ENCODE peak calls at places on chromosomes 11 and 22, in nine cellular contexts. One of them, this sample, is unnamed.

GRCh38 chr11:107898270-107898669 is 30.0 kb upstream of the RAB39A start:
- DNase-seq in brain microvascular endothelial cell: peak
- DNase-seq in left ventricle myocardium superior: no peak
- DNase-seq in fibroblast of lung: peak
- DNase-seq in Right ventricle myocardium inferior: no peak
- DNase-seq in GM13977: peak
- DNase-seq in AG08396: peak
- DNase-seq in NCI-H1105: no peak
- DNase-seq in HT-29: peak
- DNase-seq in this sample: peak

GRCh38 chr11:76670475-76671235 is at the start of gene LRRC32:
- DNase-seq in NCI-H1105: no peak
- DNase-seq in Right ventricle myocardium inferior: peak
- DNase-seq in brain microvascular endothelial cell: no peak
- DNase-seq in left ventricle myocardium superior: peak
- DNase-seq in AG08396: peak
- DNase-seq in HT-29: no peak
- DNase-seq in GM13977: no peak
- DNase-seq in fibroblast of lung: no peak
- DNase-seq in this sample: peak

GRCh38 chr11:106399624-106400023 is 322.2 kb downstream of the AASDHPPT start:
- DNase-seq in brain microvascular endothelial cell: no peak
- DNase-seq in HT-29: no peak
- DNase-seq in fibroblast of lung: no peak
- DNase-seq in left ventricle myocardium superior: no peak
- DNase-seq in AG08396: no peak
- DNase-seq in Right ventricle myocardium inferior: no peak
- DNase-seq in NCI-H1105: no peak
- DNase-seq in GM13977: no peak
- DNase-seq in this sample: no peak

GRCh38 chr22:37588540-37589215 is 8.8 kb upstream of the LGALS2 start:
- DNase-seq in brain microvascular endothelial cell: no peak
- DNase-seq in AG08396: no peak
- DNase-seq in fibroblast of lung: no peak
- DNase-seq in GM13977: no peak
- DNase-seq in left ventricle myocardium superior: no peak
- DNase-seq in Right ventricle myocardium inferior: no peak
- DNase-seq in NCI-H1105: no peak
- DNase-seq in HT-29: no peak
- DNase-seq in this sample: no peak

GRCh38 chr22:40348025-40348658 is 1.8 kb downstream of the ADSL start:
- DNase-seq in NCI-H1105: no peak
- DNase-seq in HT-29: peak
- DNase-seq in fibroblast of lung: peak
- DNase-seq in left ventricle myocardium superior: peak
- DNase-seq in GM13977: peak
- DNase-seq in AG08396: peak
- DNase-seq in brain microvascular endothelial cell: peak
- DNase-seq in Right ventricle myocardium inferior: no peak
- DNase-seq in this sample: peak

GRCh38 chr22:35043932-35044319 is 22.0 kb upstream of the ISX start:
- DNase-seq in fibroblast of lung: no peak
- DNase-seq in GM13977: no peak
- DNase-seq in Right ventricle myocardium inferior: no peak
- DNase-seq in NCI-H1105: no peak
- DNase-seq in left ventricle myocardium superior: no peak
- DNase-seq in brain microvascular endothelial cell: no peak
- DNase-seq in AG08396: no peak
- DNase-seq in HT-29: no peak
- DNase-seq in this sample: no peak

GRCh38 chr11:110907629-110908028 is 195.4 kb upstream of the ARHGAP20 start:
- DNase-seq in NCI-H1105: no peak
- DNase-seq in Right ventricle myocardium inferior: no peak
- DNase-seq in HT-29: peak
- DNase-seq in fibroblast of lung: peak
- DNase-seq in left ventricle myocardium superior: no peak
- DNase-seq in AG08396: peak
- DNase-seq in GM13977: no peak
- DNase-seq in brain microvascular endothelial cell: peak
- DNase-seq in this sample: peak

GRCh38 chr11:40274017-40274416 is 1185.4 kb downstream of the LRRC4C start:
- DNase-seq in brain microvascular endothelial cell: peak
- DNase-seq in AG08396: peak
- DNase-seq in left ventricle myocardium superior: no peak
- DNase-seq in GM13977: no peak
- DNase-seq in NCI-H1105: no peak
- DNase-seq in fibroblast of lung: peak
- DNase-seq in Right ventricle myocardium inferior: no peak
- DNase-seq in HT-29: peak
- DNase-seq in this sample: peak

GRCh38 chr22:20583471-20583922 is 76.1 kb downstream of the MED15 start:
- DNase-seq in HT-29: peak
- DNase-seq in NCI-H1105: no peak
- DNase-seq in brain microvascular endothelial cell: no peak
- DNase-seq in left ventricle myocardium superior: peak
- DNase-seq in AG08396: no peak
- DNase-seq in fibroblast of lung: no peak
- DNase-seq in Right ventricle myocardium inferior: no peak
- DNase-seq in GM13977: no peak
- DNase-seq in this sample: no peak

GRCh38 chr11:27894552-27894951 is 194.3 kb upstream of the BDNF start:
- DNase-seq in left ventricle myocardium superior: no peak
- DNase-seq in Right ventricle myocardium inferior: no peak
- DNase-seq in NCI-H1105: no peak
- DNase-seq in brain microvascular endothelial cell: no peak
- DNase-seq in fibroblast of lung: no peak
- DNase-seq in GM13977: no peak
- DNase-seq in HT-29: no peak
- DNase-seq in AG08396: no peak
- DNase-seq in this sample: peak

GRCh38 chr22:48496987-48497650 is 1330.6 kb downstream of the BRD1 start:
- DNase-seq in Right ventricle myocardium inferior: peak
- DNase-seq in AG08396: no peak
- DNase-seq in HT-29: no peak
- DNase-seq in GM13977: no peak
- DNase-seq in brain microvascular endothelial cell: no peak
- DNase-seq in NCI-H1105: no peak
- DNase-seq in left ventricle myocardium superior: no peak
- DNase-seq in fibroblast of lung: no peak
- DNase-seq in this sample: no peak

GRCh38 chr22:37848587-37849088 is 581 bp upstream of the EIF3L start:
- DNase-seq in NCI-H1105: no peak
- DNase-seq in left ventricle myocardium superior: no peak
- DNase-seq in Right ventricle myocardium inferior: no peak
- DNase-seq in HT-29: no peak
- DNase-seq in fibroblast of lung: peak
- DNase-seq in brain microvascular endothelial cell: no peak
- DNase-seq in AG08396: no peak
- DNase-seq in GM13977: no peak
- DNase-seq in this sample: peak

GRCh38 chr11:5288912-5289525 is 12.7 kb downstream of the OR51B4 start:
- DNase-seq in Right ventricle myocardium inferior: no peak
- DNase-seq in brain microvascular endothelial cell: no peak
- DNase-seq in GM13977: no peak
- DNase-seq in left ventricle myocardium superior: no peak
- DNase-seq in AG08396: no peak
- DNase-seq in fibroblast of lung: no peak
- DNase-seq in NCI-H1105: no peak
- DNase-seq in HT-29: no peak
- DNase-seq in this sample: peak

GRCh38 chr22:49764151-49764581 is 63.5 kb downstream of the BRD1 start:
- DNase-seq in AG08396: no peak
- DNase-seq in left ventricle myocardium superior: peak
- DNase-seq in HT-29: no peak
- DNase-seq in GM13977: no peak
- DNase-seq in brain microvascular endothelial cell: no peak
- DNase-seq in fibroblast of lung: no peak
- DNase-seq in NCI-H1105: no peak
- DNase-seq in Right ventricle myocardium inferior: no peak
- DNase-seq in this sample: no peak

GRCh38 chr11:116499396-116500001 is 273.3 kb downstream of the BUD13 start:
- DNase-seq in fibroblast of lung: peak
- DNase-seq in NCI-H1105: peak
- DNase-seq in Right ventricle myocardium inferior: no peak
- DNase-seq in left ventricle myocardium superior: peak
- DNase-seq in brain microvascular endothelial cell: peak
- DNase-seq in GM13977: peak
- DNase-seq in AG08396: peak
- DNase-seq in HT-29: peak
- DNase-seq in this sample: peak

GRCh38 chr22:37014835-37015586 is 4.2 kb downstream of the TST start:
- DNase-seq in Right ventricle myocardium inferior: no peak
- DNase-seq in fibroblast of lung: peak
- DNase-seq in GM13977: no peak
- DNase-seq in HT-29: peak
- DNase-seq in brain microvascular endothelial cell: no peak
- DNase-seq in NCI-H1105: no peak
- DNase-seq in AG08396: no peak
- DNase-seq in left ventricle myocardium superior: no peak
- DNase-seq in this sample: no peak

GRCh38 chr11:128310005-128310404 is 277.4 kb downstream of the ETS1 start:
- DNase-seq in HT-29: no peak
- DNase-seq in fibroblast of lung: no peak
- DNase-seq in brain microvascular endothelial cell: no peak
- DNase-seq in Right ventricle myocardium inferior: no peak
- DNase-seq in GM13977: no peak
- DNase-seq in NCI-H1105: no peak
- DNase-seq in left ventricle myocardium superior: no peak
- DNase-seq in AG08396: no peak
- DNase-seq in this sample: no peak

GRCh38 chr11:68660066-68660810 is 24.1 kb upstream of the GAL start:
- DNase-seq in left ventricle myocardium superior: no peak
- DNase-seq in NCI-H1105: no peak
- DNase-seq in fibroblast of lung: no peak
- DNase-seq in HT-29: no peak
- DNase-seq in Right ventricle myocardium inferior: no peak
- DNase-seq in GM13977: no peak
- DNase-seq in AG08396: no peak
- DNase-seq in brain microvascular endothelial cell: no peak
- DNase-seq in this sample: no peak

GRCh38 chr11:128653828-128654231 is 40.0 kb upstream of the FLI1 start:
- DNase-seq in fibroblast of lung: no peak
- DNase-seq in NCI-H1105: no peak
- DNase-seq in Right ventricle myocardium inferior: peak
- DNase-seq in GM13977: no peak
- DNase-seq in brain microvascular endothelial cell: peak
- DNase-seq in left ventricle myocardium superior: peak
- DNase-seq in AG08396: no peak
- DNase-seq in HT-29: peak
- DNase-seq in this sample: peak

GRCh38 chr22:38236786-38237185 is 35.0 kb downstream of the MAFF start:
- DNase-seq in GM13977: no peak
- DNase-seq in left ventricle myocardium superior: no peak
- DNase-seq in fibroblast of lung: no peak
- DNase-seq in AG08396: no peak
- DNase-seq in HT-29: peak
- DNase-seq in NCI-H1105: no peak
- DNase-seq in Right ventricle myocardium inferior: no peak
- DNase-seq in brain microvascular endothelial cell: no peak
- DNase-seq in this sample: no peak

This sample was measured in cardiac fibroblast.